ENCODE peak calls at places on chromosome 17, in six cellular contexts. R, W, S, C, X and H are unnamed samples.

GRCh38 chr17:50266384-50267073 is 7.7 kb upstream of the TMEM92 start:
- DNase-seq in S (peak), W (peak), R (peak), C (peak), X (peak), H (no peak)

GRCh38 chr17:65228734-65229390 is 91.7 kb downstream of the RGS9 start:
- DNase-seq in W (no peak), S (no peak), C (no peak), R (no peak), X (peak), H (no peak)

GRCh38 chr17:50144845-50145531 is 5.5 kb downstream of the PPP1R9B start:
- DNase-seq in X (no peak), S (no peak), R (no peak), C (no peak), W (no peak), H (no peak)

GRCh38 chr17:37710344-37710886 is 34.4 kb downstream of the HNF1B start:
- DNase-seq in X (peak), R (peak), S (no peak), W (no peak), C (no peak), H (no peak)

GRCh38 chr17:74176546-74177001 is 26.9 kb upstream of the RPL38 start:
- DNase-seq in C (no peak), S (peak), W (no peak), X (peak), R (peak), H (no peak)

GRCh38 chr17:41254861-41255260 is 323 bp upstream of the KRTAP9-9 start:
- DNase-seq in C (no peak), W (no peak), S (no peak), X (no peak), R (no peak), H (no peak)

GRCh38 chr17:81057079-81057730 is 22.3 kb downstream of the BAIAP2 start:
- DNase-seq in C (no peak), S (no peak), X (peak), R (no peak), W (peak), H (no peak)

GRCh38 chr17:75153854-75154194 is 488 bp downstream of the JPT1 start:
- DNase-seq in C (no peak), W (no peak), S (no peak), X (no peak), R (no peak), H (no peak)

GRCh38 chr17:74147966-74148365 is 55.5 kb upstream of the RPL38 start:
- DNase-seq in X (no peak), W (peak), S (no peak), R (no peak), C (no peak), H (no peak)

GRCh38 chr17:70074991-70075390 is at the start of gene KCNJ16:
- DNase-seq in C (no peak), X (no peak), W (no peak), R (no peak), S (no peak), H (no peak)

GRCh38 chr17:65446838-65447526 is 114.5 kb downstream of the AXIN2 start:
- DNase-seq in C (no peak), R (no peak), W (no peak), X (peak), S (no peak), H (no peak)

GRCh38 chr17:79854080-79854861 is 15.0 kb upstream of the CBX4 start:
- DNase-seq in R (no peak), S (no peak), X (no peak), C (no peak), W (no peak), H (no peak)

GRCh38 chr17:33389506-33390141 is 96.5 kb upstream of the ASIC2 start:
- DNase-seq in S (no peak), R (no peak), W (no peak), C (no peak), X (peak), H (no peak)

GRCh38 chr17:37273419-37274051 is 102.2 kb upstream of the C17orf78 start:
- DNase-seq in X (peak), R (no peak), W (no peak), S (peak), C (no peak), H (no peak)

GRCh38 chr17:82677353-82677925 is 21.1 kb downstream of the RAB40B start:
- DNase-seq in S (no peak), X (no peak), C (no peak), R (no peak), W (no peak), H (no peak)

GRCh38 chr17:35089846-35090193 is 26.3 kb upstream of the RFFL start:
- DNase-seq in X (peak), C (no peak), R (no peak), W (no peak), S (no peak), H (no peak)

GRCh38 chr17:39271546-39271945 is 45.8 kb upstream of the STAC2 start:
- DNase-seq in X (peak), R (peak), C (no peak), S (peak), W (no peak), H (no peak)

GRCh38 chr17:39276113-39276512 is 50.4 kb upstream of the STAC2 start:
- DNase-seq in W (no peak), X (no peak), R (no peak), S (no peak), C (no peak), H (no peak)

DNA sequence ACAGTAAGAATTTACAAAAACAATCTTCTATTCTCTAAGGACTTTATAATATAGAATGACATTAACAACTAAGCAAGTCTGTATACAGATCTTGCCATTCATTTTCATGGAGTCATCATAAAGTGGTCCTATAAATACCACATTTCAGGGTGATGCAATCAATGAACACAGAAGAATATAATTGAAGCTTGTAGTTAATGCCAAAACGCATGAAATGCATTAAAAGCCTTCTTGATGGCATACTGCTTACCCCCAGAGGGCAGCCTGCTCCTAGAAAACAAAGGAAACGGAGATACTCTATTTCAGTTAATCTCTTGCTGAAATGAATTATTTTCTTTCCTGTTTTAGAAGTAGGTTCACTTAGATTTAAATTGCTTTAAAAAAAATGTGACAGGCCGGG is 45.2 kb upstream of the STAC2 start:
- DNase-seq in S (peak), R (no peak), C (no peak), X (peak), W (no peak), H (no peak)
- TF ChIP-seq CTCF in S (peak), R (peak), C (no peak), X (peak), W (no peak), H (no peak)

GRCh38 chr17:72514321-72514861 is 393.6 kb downstream of the SOX9 start:
- DNase-seq in C (no peak), W (no peak), X (peak), R (no peak), S (no peak), H (no peak)

GRCh38 chr17:72510454-72511016 is 389.7 kb downstream of the SOX9 start:
- DNase-seq in S (no peak), C (no peak), R (no peak), W (no peak), X (peak), H (no peak)

GRCh38 chr17:72514888-72515287 is 394.1 kb downstream of the SOX9 start:
- DNase-seq in S (no peak), R (no peak), C (no peak), X (peak), W (no peak), H (no peak)

GRCh38 chr17:72511874-72512273 is 391.1 kb downstream of the SOX9 start:
- DNase-seq in X (no peak), R (no peak), S (no peak), W (no peak), C (no peak), H (no peak)

DNA sequence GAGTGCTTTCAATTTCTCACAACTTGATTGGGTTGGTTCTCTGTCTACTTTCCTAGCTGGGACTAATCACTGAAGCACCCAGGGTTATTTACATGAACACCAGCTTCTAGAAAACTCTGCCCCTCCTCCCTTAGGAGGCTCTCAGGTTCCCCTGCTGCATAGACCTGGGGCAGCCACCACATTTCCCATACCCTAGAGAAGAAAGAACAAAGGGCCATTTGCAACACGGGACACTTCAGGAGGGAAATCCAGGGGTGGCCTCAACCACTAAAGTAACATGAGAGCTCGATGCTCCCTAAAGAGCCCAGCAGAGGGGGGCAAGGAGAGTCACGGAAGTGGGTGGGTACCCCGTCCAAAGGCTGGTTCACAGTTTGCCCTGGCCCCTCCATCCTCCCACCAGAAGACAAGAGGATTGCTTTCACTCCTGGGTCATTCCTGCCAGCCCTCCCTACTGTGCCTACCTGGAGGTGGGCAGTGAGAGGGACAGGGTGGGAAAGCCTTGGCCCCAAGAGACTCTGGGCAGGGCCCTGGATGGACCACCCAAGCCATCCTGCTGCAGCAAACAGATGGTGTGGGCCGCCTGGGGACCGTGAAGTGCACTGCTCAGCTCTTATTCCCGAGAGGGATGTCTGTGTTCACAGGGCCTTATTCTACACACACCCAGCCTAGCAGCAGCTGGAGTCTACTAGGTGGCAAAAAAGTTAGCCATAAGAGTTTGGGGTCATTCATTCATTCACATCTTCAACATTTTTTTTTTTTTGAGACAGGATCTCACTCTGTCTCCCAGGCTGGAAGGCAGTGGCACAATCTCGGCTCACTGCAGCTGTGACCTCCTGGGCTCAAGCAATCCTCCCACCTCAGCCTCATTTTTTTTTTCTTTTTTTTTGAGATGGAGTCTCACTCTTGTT is 392.1 kb downstream of the SOX9 start:
- DNase-seq in X (no peak), S (no peak), W (no peak), C (no peak), R (no peak), H (no peak)
- TF ChIP-seq CTCF in X (no peak), S (no peak), W (no peak), C (no peak), R (no peak), H (no peak)

DNA sequence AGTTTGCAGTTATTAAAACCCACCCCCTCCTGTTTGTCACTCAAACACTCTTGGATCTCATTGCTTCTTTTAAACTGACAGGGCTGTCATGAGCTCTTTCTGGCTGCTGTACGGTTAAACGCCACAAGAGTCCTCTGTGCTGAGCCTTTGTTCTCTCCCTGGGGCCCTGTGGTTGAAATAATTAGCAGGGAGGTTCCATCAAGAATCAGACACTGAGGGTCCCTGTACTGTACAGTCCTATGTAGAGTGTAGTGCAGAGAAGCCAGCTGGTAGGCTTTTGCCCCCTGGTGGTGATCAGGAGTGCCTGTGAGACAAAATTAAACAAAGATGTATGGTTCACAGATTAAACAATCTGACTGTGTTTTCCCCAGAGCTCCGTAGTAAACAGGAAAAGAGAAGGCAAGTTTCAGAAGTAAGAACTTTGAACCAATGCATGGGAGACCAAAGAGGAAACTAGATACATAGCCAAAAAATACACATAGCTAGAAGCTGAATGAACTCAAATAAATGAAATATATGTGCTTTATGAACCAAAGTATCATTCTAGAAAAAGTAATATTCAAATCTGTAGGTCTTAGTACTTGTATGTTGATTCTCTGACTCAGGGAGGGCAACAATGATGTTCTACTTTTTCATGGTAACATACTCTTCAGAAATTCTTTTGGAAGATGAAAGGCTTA is 1.4 kb upstream of the SSH2 start:
- DNase-seq in C (peak), S (peak), W (no peak), R (peak), X (peak), H (no peak)
- TF ChIP-seq CTCF in C (peak), S (peak), W (peak), R (no peak), X (peak), H (no peak)

GRCh38 chr17:3993493-3994220 is 29.4 kb upstream of the ATP2A3 start:
- DNase-seq in S (no peak), R (no peak), X (no peak), W (no peak), C (no peak), H (no peak)
- TF ChIP-seq CTCF in S (no peak), R (no peak), X (no peak), W (no peak), C (no peak), H (no peak)

DNA sequence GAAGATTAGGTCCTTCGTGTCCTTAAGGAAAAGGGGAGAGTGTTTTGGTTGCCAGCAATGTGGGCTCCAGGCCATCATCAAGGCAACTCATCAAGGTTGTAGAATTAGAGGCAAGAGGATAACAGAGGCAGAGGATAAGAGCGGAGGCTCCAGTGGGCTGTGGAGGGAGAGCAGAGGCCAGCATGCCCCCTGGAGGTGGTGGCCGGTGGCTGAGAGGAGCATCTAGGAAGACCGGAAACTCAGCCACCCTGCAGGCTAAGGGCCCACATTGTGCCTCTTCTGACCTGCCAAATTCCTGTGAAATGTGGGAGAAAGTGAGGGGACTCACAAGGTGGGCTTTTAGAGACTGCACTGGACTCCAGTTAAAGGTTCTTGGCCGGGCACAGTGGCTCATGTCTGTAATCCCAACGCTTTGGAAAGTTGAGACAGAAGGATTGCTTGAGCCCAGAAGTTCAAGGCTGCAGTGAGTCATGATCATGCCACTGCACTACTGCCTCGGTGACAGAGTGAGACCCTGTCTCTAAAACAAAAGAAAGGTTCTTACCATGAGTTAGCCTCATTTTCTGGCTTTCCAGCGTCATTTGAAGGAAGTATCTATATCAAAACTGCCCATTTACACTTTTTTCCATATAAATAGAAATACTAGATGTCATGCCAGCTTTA is 62.7 kb upstream of the ADORA2B start:
- DNase-seq in R (no peak), X (no peak), C (no peak), S (no peak), W (no peak), H (no peak)
- TF ChIP-seq CTCF in R (no peak), X (peak), C (no peak), S (no peak), W (no peak), H (no peak)

GRCh38 chr17:42544874-42545283 is 7.8 kb upstream of the HSD17B1 start:
- DNase-seq in W (no peak), S (no peak), C (no peak), R (no peak), X (no peak), H (no peak)

GRCh38 chr17:42547001-42547461 is 5.7 kb upstream of the HSD17B1 start:
- DNase-seq in S (no peak), X (no peak), W (no peak), R (no peak), C (no peak), H (no peak)

GRCh38 chr17:42547698-42548069 is 5.0 kb upstream of the HSD17B1 start:
- DNase-seq in R (no peak), W (no peak), S (no peak), C (no peak), X (no peak), H (no peak)

GRCh38 chr17:42548993-42549755 is 3.5 kb upstream of the HSD17B1 start:
- DNase-seq in S (no peak), C (no peak), R (no peak), X (no peak), W (no peak), H (no peak)

GRCh38 chr17:42548070-42548837 is 4.5 kb upstream of the HSD17B1 start:
- DNase-seq in C (no peak), W (no peak), S (no peak), X (peak), R (no peak), H (peak)
- TF ChIP-seq CTCF in C (no peak), W (peak), S (peak), X (peak), R (peak), H (no peak)